ENCODE peak calls at places on chromosomes 11 and 22, in seven cellular contexts. One of them, this sample, is unnamed.

GRCh38 chr11:43830928-43831440 is 49.6 kb upstream of the ALKBH3 start:
- DNase-seq in fibroblast of pulmonary artery: peak; percentile 98
- DNase-seq in A673: peak; percentile 90
- DNase-seq in activated B cell treated with CpG ODN at 0.5 μM for 24 hours: no peak
- DNase-seq in AG09319: peak; percentile 91
- DNase-seq in upper lobe of right lung: no peak
- DNase-seq in H9: no peak
- DNase-seq in this sample: no peak

GRCh38 chr11:95108671-95109551 is 19.3 kb downstream of the ENDOD1 start:
- DNase-seq in fibroblast of pulmonary artery: peak; percentile 56
- DNase-seq in A673: peak; percentile 89
- DNase-seq in activated B cell treated with CpG ODN at 0.5 μM for 24 hours: no peak
- DNase-seq in AG09319: no peak
- DNase-seq in upper lobe of right lung: no peak
- DNase-seq in H9: no peak
- DNase-seq in this sample: no peak

GRCh38 chr11:43327987-43328386 is 16.2 kb downstream of the API5 start:
- DNase-seq in fibroblast of pulmonary artery: peak; percentile 96
- DNase-seq in A673: peak; percentile 83
- DNase-seq in activated B cell treated with CpG ODN at 0.5 μM for 24 hours: no peak
- DNase-seq in AG09319: peak; percentile 30
- DNase-seq in upper lobe of right lung: no peak
- DNase-seq in H9: no peak
- DNase-seq in this sample: no peak

GRCh38 chr11:102637731-102638130 is 12.6 kb upstream of the MMP20 start:
- DNase-seq in fibroblast of pulmonary artery: no peak
- DNase-seq in A673: peak; percentile 39
- DNase-seq in activated B cell treated with CpG ODN at 0.5 μM for 24 hours: no peak
- DNase-seq in AG09319: no peak
- DNase-seq in upper lobe of right lung: no peak
- DNase-seq in H9: no peak
- DNase-seq in this sample: no peak

GRCh38 chr22:44045171-44045570 is 21.1 kb downstream of the PARVB start:
- DNase-seq in fibroblast of pulmonary artery: no peak
- DNase-seq in A673: peak; percentile 17
- DNase-seq in activated B cell treated with CpG ODN at 0.5 μM for 24 hours: no peak
- DNase-seq in AG09319: no peak
- DNase-seq in upper lobe of right lung: no peak
- DNase-seq in H9: no peak
- DNase-seq in this sample: no peak

GRCh38 chr11:45366839-45367238 is 80.7 kb upstream of the SYT13 start:
- DNase-seq in fibroblast of pulmonary artery: no peak
- DNase-seq in A673: peak; percentile 64
- DNase-seq in activated B cell treated with CpG ODN at 0.5 μM for 24 hours: no peak
- DNase-seq in AG09319: no peak
- DNase-seq in upper lobe of right lung: no peak
- DNase-seq in H9: no peak
- DNase-seq in this sample: peak; percentile 62

GRCh38 chr11:75673977-75674582 is 5.2 kb upstream of the MAP6 start:
- DNase-seq in fibroblast of pulmonary artery: peak; percentile 85
- DNase-seq in A673: peak; percentile 57
- DNase-seq in activated B cell treated with CpG ODN at 0.5 μM for 24 hours: no peak
- DNase-seq in AG09319: peak; percentile 10
- DNase-seq in upper lobe of right lung: no peak
- DNase-seq in H9: no peak
- DNase-seq in this sample: no peak

GRCh38 chr11:34416746-34417145 is 22.0 kb upstream of the CAT start:
- DNase-seq in fibroblast of pulmonary artery: peak; percentile 20
- DNase-seq in A673: no peak
- DNase-seq in activated B cell treated with CpG ODN at 0.5 μM for 24 hours: no peak
- DNase-seq in AG09319: no peak
- DNase-seq in upper lobe of right lung: no peak
- DNase-seq in H9: no peak
- DNase-seq in this sample: no peak

GRCh38 chr22:50203288-50203687 is 2.5 kb downstream of the SELENOO start:
- DNase-seq in fibroblast of pulmonary artery: no peak
- DNase-seq in A673: no peak
- DNase-seq in activated B cell treated with CpG ODN at 0.5 μM for 24 hours: no peak
- DNase-seq in AG09319: no peak
- DNase-seq in upper lobe of right lung: no peak
- DNase-seq in H9: no peak
- DNase-seq in this sample: no peak

GRCh38 chr11:76782526-76783293 is 446 bp upstream of the TSKU start:
- DNase-seq in fibroblast of pulmonary artery: peak; percentile 94
- DNase-seq in A673: peak; percentile 99
- DNase-seq in activated B cell treated with CpG ODN at 0.5 μM for 24 hours: no peak
- DNase-seq in AG09319: peak; percentile 94
- DNase-seq in upper lobe of right lung: peak; percentile 91
- DNase-seq in H9: peak; percentile 95
- DNase-seq in this sample: peak; percentile 81

GRCh38 chr11:77126861-77127673 is 979 bp upstream of the MYO7A start:
- DNase-seq in fibroblast of pulmonary artery: peak; percentile 52
- DNase-seq in A673: peak; percentile 55
- DNase-seq in activated B cell treated with CpG ODN at 0.5 μM for 24 hours: peak; percentile 57
- DNase-seq in AG09319: no peak
- DNase-seq in upper lobe of right lung: peak; percentile 78
- DNase-seq in H9: peak; percentile 72
- DNase-seq in this sample: peak; percentile 85

GRCh38 chr11:71209181-71209580 is 43.2 kb downstream of the SHANK2 start:
- DNase-seq in fibroblast of pulmonary artery: no peak
- DNase-seq in A673: no peak
- DNase-seq in activated B cell treated with CpG ODN at 0.5 μM for 24 hours: no peak
- DNase-seq in AG09319: no peak
- DNase-seq in upper lobe of right lung: peak; percentile 61
- DNase-seq in H9: no peak
- DNase-seq in this sample: no peak

DNA sequence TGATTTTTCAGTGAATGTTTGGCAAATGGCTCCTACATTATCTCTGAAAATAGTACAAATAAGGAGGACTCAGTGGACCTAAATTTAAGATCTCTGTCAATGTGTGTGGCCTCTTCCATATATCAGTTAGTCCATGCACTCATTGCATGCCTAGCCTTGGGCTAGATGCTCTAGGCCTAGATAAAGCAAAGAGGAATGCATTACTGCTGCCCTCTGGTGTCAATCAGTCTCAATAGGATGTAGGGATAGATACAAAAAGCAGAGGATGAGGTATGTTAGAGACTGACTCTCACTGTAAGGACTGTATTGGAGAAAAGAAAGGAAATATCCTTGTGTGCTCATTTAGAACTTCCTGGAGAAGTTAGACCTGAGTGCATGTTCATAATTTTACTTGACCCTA is 42.0 kb downstream of the MS4A2 start:
- DNase-seq in fibroblast of pulmonary artery: peak; percentile 3
- DNase-seq in A673: peak; percentile 63
- DNase-seq in activated B cell treated with CpG ODN at 0.5 μM for 24 hours: no peak
- DNase-seq in AG09319: no peak
- DNase-seq in upper lobe of right lung: no peak
- DNase-seq in H9: peak; percentile 43
- DNase-seq in this sample: peak; percentile 28
- TF ChIP-seq CTCF in fibroblast of pulmonary artery: no peak
- TF ChIP-seq CTCF in A673: peak; percentile 61
- TF ChIP-seq CTCF in activated B cell treated with CpG ODN at 0.5 μM for 24 hours: no peak
- TF ChIP-seq CTCF in AG09319: no peak
- TF ChIP-seq CTCF in upper lobe of right lung: peak; percentile 32
- TF ChIP-seq CTCF in H9: peak; percentile 78
- TF ChIP-seq CTCF in this sample: peak; percentile 31

GRCh38 chr22:31872209-31872608 is 72.1 kb upstream of the YWHAH start:
- DNase-seq in fibroblast of pulmonary artery: peak; percentile 30
- DNase-seq in A673: no peak
- DNase-seq in activated B cell treated with CpG ODN at 0.5 μM for 24 hours: no peak
- DNase-seq in AG09319: no peak
- DNase-seq in upper lobe of right lung: no peak
- DNase-seq in H9: peak; percentile 38
- DNase-seq in this sample: no peak
- TF ChIP-seq CTCF in fibroblast of pulmonary artery: peak; percentile 25
- TF ChIP-seq CTCF in A673: peak; percentile 42
- TF ChIP-seq CTCF in activated B cell treated with CpG ODN at 0.5 μM for 24 hours: no peak
- TF ChIP-seq CTCF in AG09319: no peak
- TF ChIP-seq CTCF in upper lobe of right lung: peak; percentile 11
- TF ChIP-seq CTCF in H9: peak; percentile 63
- TF ChIP-seq CTCF in this sample: no peak

GRCh38 chr11:60739114-60739513 is 14.6 kb downstream of the MS4A18 start:
- DNase-seq in fibroblast of pulmonary artery: no peak
- DNase-seq in A673: no peak
- DNase-seq in activated B cell treated with CpG ODN at 0.5 μM for 24 hours: no peak
- DNase-seq in AG09319: no peak
- DNase-seq in upper lobe of right lung: no peak
- DNase-seq in H9: peak; percentile 60
- DNase-seq in this sample: no peak
- TF ChIP-seq CTCF in fibroblast of pulmonary artery: no peak
- TF ChIP-seq CTCF in A673: peak; percentile 17
- TF ChIP-seq CTCF in activated B cell treated with CpG ODN at 0.5 μM for 24 hours: no peak
- TF ChIP-seq CTCF in AG09319: no peak
- TF ChIP-seq CTCF in upper lobe of right lung: no peak
- TF ChIP-seq CTCF in H9: peak; percentile 60
- TF ChIP-seq CTCF in this sample: no peak

DNA sequence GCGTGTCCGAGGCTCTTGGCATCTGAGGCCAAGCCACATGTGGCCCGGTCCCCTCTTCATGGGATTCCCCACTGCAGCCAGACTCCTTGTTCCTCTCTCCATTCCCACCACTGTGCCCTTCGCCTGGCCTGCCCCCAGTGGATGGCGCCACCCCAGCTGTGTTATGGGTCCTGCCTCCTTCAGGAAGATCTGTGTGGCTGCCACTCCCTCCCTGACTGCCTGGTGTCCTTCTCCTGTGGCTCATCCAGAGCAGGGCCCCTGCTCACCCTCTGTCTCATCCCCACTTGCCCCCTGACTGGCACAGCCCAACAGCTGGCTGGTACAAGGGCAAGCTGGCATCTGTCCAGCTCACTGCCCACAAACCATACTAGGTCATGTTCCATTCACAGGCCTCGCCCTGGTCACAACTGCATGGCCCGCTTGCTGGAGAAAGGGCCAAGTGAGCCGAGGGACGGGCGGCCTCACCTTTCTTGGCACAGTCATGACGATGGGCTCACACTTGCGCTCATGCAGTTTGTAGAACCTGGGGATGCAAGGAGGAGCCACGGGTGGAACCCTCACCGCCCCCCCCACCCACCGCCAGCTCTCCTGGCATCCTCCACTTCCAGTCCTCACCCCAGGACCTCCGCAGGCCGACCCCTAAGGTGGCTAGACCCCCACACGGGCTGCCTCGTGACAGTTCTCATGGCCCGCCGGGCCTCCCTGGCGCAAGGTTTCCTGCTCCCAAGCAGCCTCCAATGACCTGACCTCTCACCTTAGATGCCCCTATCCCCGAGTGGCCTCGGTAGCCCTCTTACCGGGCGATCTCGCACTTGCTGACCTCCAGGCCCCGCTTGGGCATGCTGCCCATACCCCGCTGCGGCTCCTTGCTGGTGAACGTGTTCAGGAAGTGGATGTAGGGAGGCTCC is 2.1 kb upstream of the PTPRCAP start:
- DNase-seq in fibroblast of pulmonary artery: no peak
- DNase-seq in A673: peak; percentile 60
- DNase-seq in activated B cell treated with CpG ODN at 0.5 μM for 24 hours: peak; percentile 26
- DNase-seq in AG09319: no peak
- DNase-seq in upper lobe of right lung: no peak
- DNase-seq in H9: peak; percentile 63
- DNase-seq in this sample: no peak
- TF ChIP-seq CTCF in fibroblast of pulmonary artery: peak; percentile 13
- TF ChIP-seq CTCF in A673: peak; percentile 53
- TF ChIP-seq CTCF in activated B cell treated with CpG ODN at 0.5 μM for 24 hours: no peak
- TF ChIP-seq CTCF in AG09319: peak; percentile 22
- TF ChIP-seq CTCF in upper lobe of right lung: no peak
- TF ChIP-seq CTCF in H9: peak; percentile 46
- TF ChIP-seq CTCF in this sample: no peak

GRCh38 chr11:79371152-79371551 is 69.7 kb downstream of the TENM4 start:
- DNase-seq in fibroblast of pulmonary artery: no peak
- DNase-seq in A673: no peak
- DNase-seq in activated B cell treated with CpG ODN at 0.5 μM for 24 hours: no peak
- DNase-seq in AG09319: no peak
- DNase-seq in upper lobe of right lung: no peak
- DNase-seq in H9: peak; percentile 43
- DNase-seq in this sample: no peak
- TF ChIP-seq CTCF in fibroblast of pulmonary artery: no peak
- TF ChIP-seq CTCF in A673: no peak
- TF ChIP-seq CTCF in activated B cell treated with CpG ODN at 0.5 μM for 24 hours: no peak
- TF ChIP-seq CTCF in AG09319: no peak
- TF ChIP-seq CTCF in upper lobe of right lung: no peak
- TF ChIP-seq CTCF in H9: peak; percentile 40
- TF ChIP-seq CTCF in this sample: no peak

GRCh38 chr22:20123364-20124082 is 6.5 kb upstream of the TRMT2A start:
- DNase-seq in fibroblast of pulmonary artery: no peak
- DNase-seq in A673: no peak
- DNase-seq in activated B cell treated with CpG ODN at 0.5 μM for 24 hours: no peak
- DNase-seq in AG09319: no peak
- DNase-seq in upper lobe of right lung: no peak
- DNase-seq in H9: no peak
- DNase-seq in this sample: no peak
- TF ChIP-seq CTCF in fibroblast of pulmonary artery: no peak
- TF ChIP-seq CTCF in A673: no peak
- TF ChIP-seq CTCF in activated B cell treated with CpG ODN at 0.5 μM for 24 hours: no peak
- TF ChIP-seq CTCF in AG09319: no peak
- TF ChIP-seq CTCF in upper lobe of right lung: no peak
- TF ChIP-seq CTCF in H9: no peak
- TF ChIP-seq CTCF in this sample: no peak